ENCODE peak calls at places on chromosomes 12 and 14, in ten cellular contexts. One of them, this sample, is unnamed.

GRCh38 chr12:31749024-31749704 is 20.3 kb upstream of the AMN1 start:
- DNase-seq in astrocyte of the cerebellum: peak
- DNase-seq in heart right ventricle: no peak
- DNase-seq in left ventricle myocardium inferior: no peak
- DNase-seq in neural crest cell: no peak
- DNase-seq in H1: no peak
- DNase-seq in MM.1S: peak
- DNase-seq in AG10803: peak
- DNase-seq in K562: peak
- DNase-seq in fibroblast of mammary gland: peak
- DNase-seq in this sample: no peak

GRCh38 chr12:131963381-131963780 is 13.6 kb downstream of the EP400 start:
- DNase-seq in astrocyte of the cerebellum: no peak
- DNase-seq in heart right ventricle: no peak
- DNase-seq in left ventricle myocardium inferior: no peak
- DNase-seq in neural crest cell: no peak
- DNase-seq in H1: no peak
- DNase-seq in MM.1S: no peak
- DNase-seq in AG10803: no peak
- DNase-seq in K562: peak
- DNase-seq in fibroblast of mammary gland: no peak
- DNase-seq in this sample: no peak

GRCh38 chr12:101795013-101795412 is 35.7 kb downstream of the GNPTAB start:
- DNase-seq in astrocyte of the cerebellum: no peak
- DNase-seq in heart right ventricle: no peak
- DNase-seq in left ventricle myocardium inferior: no peak
- DNase-seq in neural crest cell: no peak
- DNase-seq in H1: no peak
- DNase-seq in MM.1S: no peak
- DNase-seq in AG10803: no peak
- DNase-seq in K562: no peak
- DNase-seq in fibroblast of mammary gland: no peak
- DNase-seq in this sample: no peak

GRCh38 chr12:103100226-103100866 is 142.9 kb downstream of the ASCL1 start:
- DNase-seq in astrocyte of the cerebellum: no peak
- DNase-seq in heart right ventricle: no peak
- DNase-seq in left ventricle myocardium inferior: no peak
- DNase-seq in neural crest cell: no peak
- DNase-seq in H1: no peak
- DNase-seq in MM.1S: no peak
- DNase-seq in AG10803: no peak
- DNase-seq in K562: no peak
- DNase-seq in fibroblast of mammary gland: no peak
- DNase-seq in this sample: no peak

GRCh38 chr14:54395284-54395683 is 1.5 kb upstream of the CDKN3 start:
- DNase-seq in astrocyte of the cerebellum: no peak
- DNase-seq in heart right ventricle: no peak
- DNase-seq in left ventricle myocardium inferior: no peak
- DNase-seq in neural crest cell: no peak
- DNase-seq in H1: no peak
- DNase-seq in MM.1S: no peak
- DNase-seq in AG10803: no peak
- DNase-seq in K562: no peak
- DNase-seq in fibroblast of mammary gland: no peak
- DNase-seq in this sample: no peak

GRCh38 chr12:77032406-77032805 is 33.0 kb downstream of the E2F7 start:
- DNase-seq in astrocyte of the cerebellum: no peak
- DNase-seq in heart right ventricle: no peak
- DNase-seq in left ventricle myocardium inferior: no peak
- DNase-seq in neural crest cell: no peak
- DNase-seq in H1: no peak
- DNase-seq in MM.1S: no peak
- DNase-seq in AG10803: peak
- DNase-seq in K562: no peak
- DNase-seq in fibroblast of mammary gland: peak
- DNase-seq in this sample: no peak

GRCh38 chr12:95859344-95859816 is 628 bp downstream of the SNRPF start:
- DNase-seq in astrocyte of the cerebellum: no peak
- DNase-seq in heart right ventricle: no peak
- DNase-seq in left ventricle myocardium inferior: no peak
- DNase-seq in neural crest cell: no peak
- DNase-seq in H1: no peak
- DNase-seq in MM.1S: no peak
- DNase-seq in AG10803: peak
- DNase-seq in K562: peak
- DNase-seq in fibroblast of mammary gland: peak
- DNase-seq in this sample: no peak

GRCh38 chr14:76056128-76056527 is 70.6 kb downstream of the IFT43 start:
- DNase-seq in astrocyte of the cerebellum: no peak
- DNase-seq in heart right ventricle: no peak
- DNase-seq in left ventricle myocardium inferior: no peak
- DNase-seq in neural crest cell: no peak
- DNase-seq in H1: no peak
- DNase-seq in MM.1S: no peak
- DNase-seq in AG10803: no peak
- DNase-seq in K562: peak
- DNase-seq in fibroblast of mammary gland: peak
- DNase-seq in this sample: no peak

GRCh38 chr14:50607181-50607580 is 47.2 kb downstream of the ATL1 start:
- DNase-seq in astrocyte of the cerebellum: peak
- DNase-seq in heart right ventricle: no peak
- DNase-seq in left ventricle myocardium inferior: no peak
- DNase-seq in neural crest cell: no peak
- DNase-seq in H1: no peak
- DNase-seq in MM.1S: no peak
- DNase-seq in AG10803: peak
- DNase-seq in K562: no peak
- DNase-seq in fibroblast of mammary gland: peak
- DNase-seq in this sample: no peak

GRCh38 chr12:115000038-115000437 is 316.1 kb upstream of the TBX3 start:
- DNase-seq in astrocyte of the cerebellum: peak
- DNase-seq in heart right ventricle: no peak
- DNase-seq in left ventricle myocardium inferior: no peak
- DNase-seq in neural crest cell: no peak
- DNase-seq in H1: no peak
- DNase-seq in MM.1S: peak
- DNase-seq in AG10803: peak
- DNase-seq in K562: no peak
- DNase-seq in fibroblast of mammary gland: peak
- DNase-seq in this sample: no peak

GRCh38 chr12:13103391-13104033 is at the start of gene GSG1:
- DNase-seq in astrocyte of the cerebellum: no peak
- DNase-seq in heart right ventricle: no peak
- DNase-seq in left ventricle myocardium inferior: no peak
- DNase-seq in neural crest cell: no peak
- DNase-seq in H1: no peak
- DNase-seq in MM.1S: no peak
- DNase-seq in AG10803: no peak
- DNase-seq in K562: no peak
- DNase-seq in fibroblast of mammary gland: peak
- DNase-seq in this sample: no peak

GRCh38 chr12:8644345-8645248 is 18.0 kb downstream of the MFAP5 start:
- DNase-seq in astrocyte of the cerebellum: no peak
- DNase-seq in heart right ventricle: no peak
- DNase-seq in left ventricle myocardium inferior: no peak
- DNase-seq in neural crest cell: no peak
- DNase-seq in H1: no peak
- DNase-seq in MM.1S: peak
- DNase-seq in AG10803: no peak
- DNase-seq in K562: no peak
- DNase-seq in fibroblast of mammary gland: peak
- DNase-seq in this sample: no peak

GRCh38 chr12:66848967-66849366 is 170.1 kb upstream of the GRIP1 start:
- DNase-seq in astrocyte of the cerebellum: peak
- DNase-seq in heart right ventricle: no peak
- DNase-seq in left ventricle myocardium inferior: no peak
- DNase-seq in neural crest cell: no peak
- DNase-seq in H1: no peak
- DNase-seq in MM.1S: no peak
- DNase-seq in AG10803: no peak
- DNase-seq in K562: no peak
- DNase-seq in fibroblast of mammary gland: peak
- DNase-seq in this sample: no peak

GRCh38 chr14:101223147-101223546 is 319.6 kb upstream of the RTL1 start:
- DNase-seq in astrocyte of the cerebellum: no peak
- DNase-seq in heart right ventricle: no peak
- DNase-seq in left ventricle myocardium inferior: no peak
- DNase-seq in neural crest cell: peak
- DNase-seq in H1: peak
- DNase-seq in MM.1S: no peak
- DNase-seq in AG10803: no peak
- DNase-seq in K562: no peak
- DNase-seq in fibroblast of mammary gland: no peak
- DNase-seq in this sample: no peak

GRCh38 chr12:57983858-57984505 is 42.6 kb downstream of the ATP23 start:
- DNase-seq in astrocyte of the cerebellum: no peak
- DNase-seq in heart right ventricle: no peak
- DNase-seq in left ventricle myocardium inferior: no peak
- DNase-seq in neural crest cell: no peak
- DNase-seq in H1: no peak
- DNase-seq in MM.1S: no peak
- DNase-seq in AG10803: no peak
- DNase-seq in K562: no peak
- DNase-seq in fibroblast of mammary gland: no peak
- DNase-seq in this sample: no peak

GRCh38 chr14:84749191-84749945 is 780.6 kb upstream of the FLRT2 start:
- DNase-seq in astrocyte of the cerebellum: no peak
- DNase-seq in heart right ventricle: no peak
- DNase-seq in left ventricle myocardium inferior: no peak
- DNase-seq in neural crest cell: no peak
- DNase-seq in H1: no peak
- DNase-seq in MM.1S: no peak
- DNase-seq in AG10803: no peak
- DNase-seq in K562: no peak
- DNase-seq in fibroblast of mammary gland: no peak
- DNase-seq in this sample: no peak

DNA sequence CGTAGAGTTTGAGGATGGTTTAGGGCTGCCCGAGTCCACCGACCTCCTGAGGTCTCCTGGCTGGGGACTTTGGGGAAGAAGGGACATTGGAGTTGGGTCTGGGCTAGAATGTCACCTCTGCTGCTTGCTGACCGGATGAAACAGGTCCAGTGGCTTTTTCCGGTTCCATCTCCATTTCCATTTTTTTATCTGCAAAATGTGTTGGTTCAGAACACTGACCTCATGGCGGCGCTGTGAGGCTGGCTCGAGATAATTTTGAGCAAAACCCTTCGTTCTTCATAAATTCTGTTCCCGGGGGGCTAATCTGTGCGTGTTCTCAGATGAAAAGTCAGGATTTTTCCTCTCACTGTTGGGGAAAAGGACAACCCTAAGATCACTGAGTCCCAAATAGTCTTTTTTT is 11.7 kb upstream of the MYL2 start:
- DNase-seq in astrocyte of the cerebellum: no peak
- DNase-seq in heart right ventricle: no peak
- DNase-seq in left ventricle myocardium inferior: no peak
- DNase-seq in neural crest cell: peak
- DNase-seq in H1: peak
- DNase-seq in MM.1S: no peak
- DNase-seq in AG10803: no peak
- DNase-seq in K562: no peak
- DNase-seq in fibroblast of mammary gland: no peak
- DNase-seq in this sample: peak
- TF ChIP-seq CTCF in astrocyte of the cerebellum: peak
- TF ChIP-seq CTCF in heart right ventricle: peak
- TF ChIP-seq CTCF in left ventricle myocardium inferior: peak
- TF ChIP-seq CTCF in neural crest cell: peak
- TF ChIP-seq CTCF in H1: peak
- TF ChIP-seq CTCF in MM.1S: peak
- TF ChIP-seq CTCF in AG10803: peak
- TF ChIP-seq CTCF in K562: peak
- TF ChIP-seq CTCF in fibroblast of mammary gland: peak
- TF ChIP-seq CTCF in this sample: peak

GRCh38 chr14:71908141-71908540 is 24.1 kb upstream of the RGS6 start:
- DNase-seq in astrocyte of the cerebellum: no peak
- DNase-seq in heart right ventricle: no peak
- DNase-seq in left ventricle myocardium inferior: no peak
- DNase-seq in neural crest cell: no peak
- DNase-seq in H1: no peak
- DNase-seq in MM.1S: no peak
- DNase-seq in AG10803: no peak
- DNase-seq in K562: no peak
- DNase-seq in fibroblast of mammary gland: no peak
- DNase-seq in this sample: no peak
- TF ChIP-seq CTCF in astrocyte of the cerebellum: no peak
- TF ChIP-seq CTCF in heart right ventricle: no peak
- TF ChIP-seq CTCF in left ventricle myocardium inferior: no peak
- TF ChIP-seq CTCF in neural crest cell: no peak
- TF ChIP-seq CTCF in H1: no peak
- TF ChIP-seq CTCF in MM.1S: no peak
- TF ChIP-seq CTCF in AG10803: no peak
- TF ChIP-seq CTCF in K562: no peak
- TF ChIP-seq CTCF in fibroblast of mammary gland: no peak
- TF ChIP-seq CTCF in this sample: no peak

DNA sequence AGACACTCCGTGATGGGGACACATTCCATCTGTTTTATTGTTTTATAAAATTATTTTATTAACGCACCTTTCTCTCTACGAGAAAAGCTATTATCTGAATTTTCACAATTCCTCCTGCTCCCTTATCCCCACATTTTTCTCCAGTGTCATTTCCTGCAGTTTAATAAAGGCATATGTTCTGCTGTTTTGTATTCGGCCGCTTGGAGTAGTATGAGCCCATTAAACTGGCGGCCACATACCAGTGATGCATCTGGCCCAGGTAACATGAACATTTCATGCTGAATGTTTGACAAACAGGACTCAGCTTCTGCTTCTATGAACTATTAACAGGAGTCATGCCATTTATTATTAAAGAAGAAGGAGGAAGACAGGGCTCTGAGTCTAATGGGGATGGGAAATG is 511.0 kb downstream of the TMEM121 start:
- DNase-seq in astrocyte of the cerebellum: no peak
- DNase-seq in heart right ventricle: no peak
- DNase-seq in left ventricle myocardium inferior: no peak
- DNase-seq in neural crest cell: no peak
- DNase-seq in H1: no peak
- DNase-seq in MM.1S: no peak
- DNase-seq in AG10803: no peak
- DNase-seq in K562: peak
- DNase-seq in fibroblast of mammary gland: no peak
- DNase-seq in this sample: no peak
- TF ChIP-seq CTCF in astrocyte of the cerebellum: no peak
- TF ChIP-seq CTCF in heart right ventricle: no peak
- TF ChIP-seq CTCF in left ventricle myocardium inferior: no peak
- TF ChIP-seq CTCF in neural crest cell: no peak
- TF ChIP-seq CTCF in H1: no peak
- TF ChIP-seq CTCF in MM.1S: no peak
- TF ChIP-seq CTCF in AG10803: no peak
- TF ChIP-seq CTCF in K562: no peak
- TF ChIP-seq CTCF in fibroblast of mammary gland: no peak
- TF ChIP-seq CTCF in this sample: no peak

GRCh38 chr14:90373887-90374286 is 22.9 kb upstream of the CALM1 start:
- DNase-seq in astrocyte of the cerebellum: no peak
- DNase-seq in heart right ventricle: no peak
- DNase-seq in left ventricle myocardium inferior: no peak
- DNase-seq in neural crest cell: no peak
- DNase-seq in H1: no peak
- DNase-seq in MM.1S: no peak
- DNase-seq in AG10803: no peak
- DNase-seq in K562: no peak
- DNase-seq in fibroblast of mammary gland: no peak
- DNase-seq in this sample: no peak

GRCh38 chr14:90374813-90375212 is 22.0 kb upstream of the CALM1 start:
- DNase-seq in astrocyte of the cerebellum: no peak
- DNase-seq in heart right ventricle: no peak
- DNase-seq in left ventricle myocardium inferior: no peak
- DNase-seq in neural crest cell: no peak
- DNase-seq in H1: no peak
- DNase-seq in MM.1S: no peak
- DNase-seq in AG10803: no peak
- DNase-seq in K562: no peak
- DNase-seq in fibroblast of mammary gland: no peak
- DNase-seq in this sample: no peak

GRCh38 chr14:90368946-90369721 is 27.7 kb upstream of the CALM1 start:
- DNase-seq in astrocyte of the cerebellum: no peak
- DNase-seq in heart right ventricle: no peak
- DNase-seq in left ventricle myocardium inferior: no peak
- DNase-seq in neural crest cell: no peak
- DNase-seq in H1: no peak
- DNase-seq in MM.1S: no peak
- DNase-seq in AG10803: peak
- DNase-seq in K562: no peak
- DNase-seq in fibroblast of mammary gland: peak
- DNase-seq in this sample: no peak
- TF ChIP-seq CTCF in astrocyte of the cerebellum: no peak
- TF ChIP-seq CTCF in heart right ventricle: peak
- TF ChIP-seq CTCF in left ventricle myocardium inferior: peak
- TF ChIP-seq CTCF in neural crest cell: no peak
- TF ChIP-seq CTCF in H1: no peak
- TF ChIP-seq CTCF in MM.1S: no peak
- TF ChIP-seq CTCF in AG10803: no peak
- TF ChIP-seq CTCF in K562: no peak
- TF ChIP-seq CTCF in fibroblast of mammary gland: peak
- TF ChIP-seq CTCF in this sample: no peak

This sample was measured in glutamatergic neuron.